ENCODE peak calls at places on chromosomes 1 and 21, in eight cellular contexts. B is CD8-positive, alpha-beta T cell; E is H4; A is RWPE2; C is stimulated activated CD4-positive, alpha-beta T cell treated with anti-CD3 and anti-CD28 coated beads, Interleukin-1b, Interleukin-23, amount 100 ng/mL, for 4 hours; O is NCI-H1436; Q is LHCN-M2; T is NAMALWA. M is an unnamed sample.

GRCh38 chr21:17828223-17828622 is 9.1 kb upstream of the C21orf91 start:
- DNase-seq in B (no peak), E (peak; percentile 47), A (no peak), C (no peak), O (no peak), Q (peak; percentile 58), T (no peak), M (no peak)

GRCh38 chr1:33713058-33713877 is 150.6 kb upstream of the HMGB4 start:
- DNase-seq in B (no peak), E (no peak), A (no peak), C (no peak), O (no peak), Q (no peak), T (no peak), M (no peak)

GRCh38 chr1:78145105-78145580 is 99.4 kb downstream of the GIPC2 start:
- DNase-seq in B (peak; percentile 18), E (peak; percentile 59), A (no peak), C (no peak), O (no peak), Q (peak; percentile 83), T (peak; percentile 74), M (peak; percentile 15)

GRCh38 chr1:180632326-180633088 is 685 bp downstream of the XPR1 start:
- DNase-seq in B (peak; percentile 52), E (no peak), A (no peak), C (peak; percentile 32), O (peak; percentile 41), Q (no peak), T (peak; percentile 78), M (peak; percentile 53)

GRCh38 chr1:220706921-220707559 is 16.9 kb downstream of the C1orf115 start:
- DNase-seq in B (no peak), E (no peak), A (no peak), C (no peak), O (no peak), Q (no peak), T (no peak), M (no peak)

GRCh38 chr21:41399401-41399800 is 26.6 kb upstream of the MX1 start:
- DNase-seq in B (no peak), E (no peak), A (no peak), C (no peak), O (no peak), Q (no peak), T (no peak), M (no peak)

GRCh38 chr1:180594723-180595122 is 36.0 kb downstream of the OVAAL start:
- DNase-seq in B (no peak), E (no peak), A (no peak), C (no peak), O (peak; percentile 51), Q (no peak), T (no peak), M (no peak)

GRCh38 chr1:20731057-20731991 is 1.2 kb downstream of the SH2D5 start:
- DNase-seq in B (no peak), E (no peak), A (no peak), C (no peak), O (no peak), Q (no peak), T (no peak), M (peak; percentile 36)

GRCh38 chr1:82377201-82377884 is 576.6 kb downstream of the ADGRL2 start:
- DNase-seq in B (no peak), E (no peak), A (no peak), C (no peak), O (no peak), Q (peak; percentile 37), T (no peak), M (no peak)

GRCh38 chr1:2556277-2557145 is at the start of gene TNFRSF14:
- DNase-seq in B (peak; percentile 70), E (peak; percentile 56), A (no peak), C (peak; percentile 69), O (no peak), Q (peak; percentile 22), T (peak; percentile 92), M (peak; percentile 74)

GRCh38 chr1:201771466-201771865 is 57.5 kb upstream of the IPO9 start:
- DNase-seq in B (no peak), E (no peak), A (no peak), C (no peak), O (no peak), Q (no peak), T (no peak), M (no peak)

GRCh38 chr1:186572509-186572908 is 107.7 kb downstream of the PTGS2 start:
- DNase-seq in B (no peak), E (no peak), A (no peak), C (no peak), O (no peak), Q (no peak), T (no peak), M (no peak)

GRCh38 chr1:188237573-188238353 is 1409.0 kb downstream of the PLA2G4A start:
- DNase-seq in B (no peak), E (no peak), A (no peak), C (no peak), O (no peak), Q (peak; percentile 70), T (no peak), M (no peak)

GRCh38 chr1:94302497-94302896 is 65.1 kb upstream of the ARHGAP29 start:
- DNase-seq in B (no peak), E (no peak), A (no peak), C (no peak), O (no peak), Q (peak; percentile 37), T (no peak), M (no peak)

GRCh38 chr1:9787702-9788101 is 36.1 kb downstream of the CLSTN1 start:
- DNase-seq in B (peak; percentile 35), E (no peak), A (no peak), C (peak; percentile 25), O (no peak), Q (no peak), T (peak; percentile 94), M (no peak)

GRCh38 chr1:53552146-53552940 is 93.1 kb downstream of the DMRTB1 start:
- DNase-seq in B (peak; percentile 0), E (peak; percentile 88), A (peak; percentile 19), C (no peak), O (no peak), Q (peak; percentile 73), T (no peak), M (no peak)

GRCh38 chr1:111754964-111755320 is 759 bp upstream of the DDX20 start:
- DNase-seq in B (no peak), E (peak; percentile 32), A (no peak), C (peak; percentile 26), O (peak; percentile 85), Q (peak; percentile 68), T (no peak), M (peak; percentile 57)

GRCh38 chr1:172513480-172513879 is 19.5 kb upstream of the SUCO start:
- DNase-seq in B (no peak), E (no peak), A (no peak), C (no peak), O (no peak), Q (no peak), T (no peak), M (no peak)

GRCh38 chr1:53139911-53140310 is 2.5 kb downstream of the SLC1A7 start:
- DNase-seq in B (no peak), E (no peak), A (no peak), C (no peak), O (no peak), Q (peak; percentile 46), T (no peak), M (no peak)

GRCh38 chr1:9294440-9294773 is 1.7 kb downstream of the SPSB1 start:
- DNase-seq in B (no peak), E (peak; percentile 52), A (no peak), C (no peak), O (no peak), Q (peak; percentile 95), T (no peak), M (no peak)

GRCh38 chr1:200336111-200336845 is 73.6 kb downstream of the ZNF281 start:
- DNase-seq in B (no peak), E (peak; percentile 73), A (no peak), C (no peak), O (no peak), Q (peak; percentile 47), T (no peak), M (no peak)

GRCh38 chr1:51240096-51240495 is 4.0 kb downstream of the RNF11 start:
- DNase-seq in B (no peak), E (no peak), A (no peak), C (no peak), O (no peak), Q (no peak), T (no peak), M (no peak)

GRCh38 chr1:3597599-3597964 is 13.7 kb downstream of the MEGF6 start:
- DNase-seq in B (peak; percentile 24), E (no peak), A (no peak), C (no peak), O (no peak), Q (no peak), T (no peak), M (no peak)

GRCh38 chr21:45362077-45362747 is 42.8 kb upstream of the COL18A1 start:
- DNase-seq in B (no peak), E (no peak), A (no peak), C (no peak), O (no peak), Q (no peak), T (no peak), M (no peak)

GRCh38 chr1:206834711-206835110 is 30.7 kb upstream of the IL20 start:
- DNase-seq in B (no peak), E (no peak), A (no peak), C (no peak), O (no peak), Q (no peak), T (no peak), M (no peak)

GRCh38 chr1:209870151-209870831 is 42.5 kb downstream of the UTP25 start:
- DNase-seq in B (no peak), E (no peak), A (no peak), C (no peak), O (no peak), Q (peak; percentile 15), T (no peak), M (no peak)

GRCh38 chr1:84687703-84688460 is 2.4 kb downstream of the SSX2IP start:
- DNase-seq in B (no peak), E (no peak), A (no peak), C (no peak), O (no peak), Q (no peak), T (peak; percentile 28), M (no peak)

GRCh38 chr1:116763787-116764465 is 9.7 kb downstream of the CD2 start:
- DNase-seq in B (peak; percentile 45), E (no peak), A (no peak), C (no peak), O (no peak), Q (peak; percentile 15), T (peak; percentile 8), M (no peak)

GRCh38 chr1:56107278-56107643 is 472.1 kb downstream of the PLPP3 start:
- DNase-seq in B (no peak), E (no peak), A (no peak), C (no peak), O (no peak), Q (no peak), T (no peak), M (no peak)

GRCh38 chr1:246959944-246960693 is 28.4 kb upstream of the AHCTF1 start:
- DNase-seq in B (no peak), E (no peak), A (no peak), C (no peak), O (no peak), Q (peak; percentile 19), T (peak; percentile 65), M (no peak)

GRCh38 chr1:213439703-213440102 is 388.7 kb downstream of the RPS6KC1 start:
- DNase-seq in B (no peak), E (no peak), A (no peak), C (no peak), O (no peak), Q (no peak), T (no peak), M (no peak)

GRCh38 chr1:10495942-10496341 is 21.2 kb downstream of the PEX14 start:
- DNase-seq in B (peak; percentile 49), E (no peak), A (peak; percentile 95), C (no peak), O (no peak), Q (no peak), T (no peak), M (no peak)

GRCh38 chr1:174968750-174969244 is 30.9 kb upstream of the CACYBP start:
- DNase-seq in B (peak; percentile 30), E (peak; percentile 41), A (no peak), C (no peak), O (no peak), Q (peak; percentile 88), T (peak; percentile 46), M (no peak)

GRCh38 chr21:33491373-33492102 is at the start of gene DNAJC28:
- DNase-seq in B (peak; percentile 95), E (peak; percentile 90), A (peak; percentile 91), C (peak; percentile 93), O (peak; percentile 93), Q (peak; percentile 86), T (peak; percentile 97), M (peak; percentile 89)

M was measured in frontal cortex.